ENCODE peak calls at places on chromosome 21, in five cellular contexts. I, Y, U, K and Z are unnamed samples.

GRCh38 chr21:39105341-39105765 is 77.9 kb downstream of the PSMG1 start:
- DNase-seq in I (no peak), Y (no peak), U (no peak), K (no peak), Z (peak)

GRCh38 chr21:36245649-36246048 is 74.3 kb upstream of the MORC3 start:
- DNase-seq in I (no peak), Y (no peak), U (no peak), K (no peak), Z (no peak)

GRCh38 chr21:45135868-45136267 is 61.5 kb downstream of the ADARB1 start:
- DNase-seq in I (peak), Y (no peak), U (no peak), K (no peak), Z (no peak)

GRCh38 chr21:41482321-41482720 is 25.6 kb downstream of the TMPRSS2 start:
- DNase-seq in I (no peak), Y (no peak), U (peak), K (no peak), Z (no peak)

GRCh38 chr21:43609501-43610340 is 49.6 kb downstream of the HSF2BP start:
- DNase-seq in I (no peak), Y (no peak), U (peak), K (no peak), Z (no peak)

GRCh38 chr21:37873655-37874054 is 42.6 kb downstream of the KCNJ6 start:
- DNase-seq in I (no peak), Y (no peak), U (peak), K (no peak), Z (no peak)

GRCh38 chr21:32457360-32457840 is 44.9 kb downstream of the EVA1C start:
- DNase-seq in I (no peak), Y (no peak), U (no peak), K (no peak), Z (peak)

GRCh38 chr21:15472108-15472507 is 257.7 kb upstream of the USP25 start:
- DNase-seq in I (no peak), Y (no peak), U (no peak), K (no peak), Z (no peak)

GRCh38 chr21:29305068-29305467 is 6.3 kb downstream of the BACH1 start:
- DNase-seq in I (no peak), Y (no peak), U (no peak), K (no peak), Z (no peak)

GRCh38 chr21:41611966-41612606 is 104.1 kb upstream of the TMPRSS2 start:
- DNase-seq in I (no peak), Y (no peak), U (peak), K (no peak), Z (no peak)

GRCh38 chr21:15853126-15853525 is 123.3 kb downstream of the USP25 start:
- DNase-seq in I (no peak), Y (no peak), U (no peak), K (no peak), Z (no peak)

GRCh38 chr21:28754862-28755261 is 237.8 kb downstream of the LTN1 start:
- DNase-seq in I (no peak), Y (no peak), U (no peak), K (no peak), Z (no peak)

GRCh38 chr21:37273911-37274690 is 7.0 kb upstream of the VPS26C start:
- DNase-seq in I (no peak), Y (no peak), U (no peak), K (no peak), Z (peak)

GRCh38 chr21:29520146-29520545 is 221.4 kb downstream of the BACH1 start:
- DNase-seq in I (no peak), Y (no peak), U (no peak), K (no peak), Z (no peak)

GRCh38 chr21:42558846-42559245 is 45.2 kb downstream of the SLC37A1 start:
- DNase-seq in I (peak), Y (no peak), U (no peak), K (no peak), Z (peak)

GRCh38 chr21:41124626-41125240 is 43.2 kb upstream of the BACE2 start:
- DNase-seq in I (no peak), Y (no peak), U (no peak), K (no peak), Z (peak)

GRCh38 chr21:42975886-42976608 is 1.7 kb downstream of the PKNOX1 start:
- DNase-seq in I (no peak), Y (no peak), U (no peak), K (no peak), Z (no peak)

GRCh38 chr21:29238052-29238966 is 60.4 kb upstream of the BACH1 start:
- DNase-seq in I (no peak), Y (no peak), U (no peak), K (no peak), Z (no peak)

GRCh38 chr21:41642399-41642798 is 124.5 kb downstream of the RIPK4 start:
- DNase-seq in I (peak), Y (no peak), U (no peak), K (no peak), Z (no peak)

GRCh38 chr21:34818663-34819158 is 149.9 kb downstream of the CLIC6 start:
- DNase-seq in I (no peak), Y (no peak), U (no peak), K (no peak), Z (no peak)

GRCh38 chr21:44872568-44873355 is 728 bp downstream of the PTTG1IP start:
- DNase-seq in I (peak), Y (no peak), U (peak), K (peak), Z (no peak)

GRCh38 chr21:44858291-44858690 is 15.2 kb downstream of the PTTG1IP start:
- DNase-seq in I (peak), Y (no peak), U (no peak), K (no peak), Z (no peak)

GRCh38 chr21:43311303-43311817 is 115.6 kb downstream of the SIK1 start:
- DNase-seq in I (no peak), Y (no peak), U (no peak), K (no peak), Z (no peak)

GRCh38 chr21:21010698-21011097 is 12.5 kb downstream of the NCAM2 start:
- DNase-seq in I (no peak), Y (no peak), U (no peak), K (no peak), Z (no peak)

GRCh38 chr21:37450385-37451044 is 83.9 kb downstream of the DYRK1A start:
- DNase-seq in I (no peak), Y (no peak), U (peak), K (no peak), Z (no peak)

GRCh38 chr21:41660748-41661147 is 106.1 kb downstream of the RIPK4 start:
- DNase-seq in I (peak), Y (no peak), U (no peak), K (no peak), Z (no peak)

GRCh38 chr21:46243325-46243724 is 14.8 kb upstream of the LSS start:
- DNase-seq in I (peak), Y (no peak), U (no peak), K (no peak), Z (no peak)

GRCh38 chr21:40371329-40371728 is 475.6 kb downstream of the DSCAM start:
- DNase-seq in I (no peak), Y (no peak), U (no peak), K (no peak), Z (no peak)

GRCh38 chr21:37849703-37850102 is 66.6 kb downstream of the KCNJ6 start:
- DNase-seq in I (no peak), Y (no peak), U (peak), K (no peak), Z (no peak)

GRCh38 chr21:43775795-43776430 is at the start of gene CSTB:
- DNase-seq in I (peak), Y (peak), U (peak), K (peak), Z (peak)

GRCh38 chr21:33189845-33190244 is 39.9 kb upstream of the IFNAR2 start:
- DNase-seq in I (no peak), Y (no peak), U (no peak), K (no peak), Z (no peak)

GRCh38 chr21:35163381-35163780 is 114.3 kb upstream of the RUNX1 start:
- DNase-seq in I (no peak), Y (no peak), U (no peak), K (no peak), Z (no peak)

GRCh38 chr21:15005391-15005790 is 59.4 kb downstream of the NRIP1 start:
- DNase-seq in I (no peak), Y (no peak), U (no peak), K (peak), Z (no peak)

GRCh38 chr21:32257952-32258785 is 20.7 kb downstream of the MIS18A start:
- DNase-seq in I (no peak), Y (no peak), U (peak), K (peak), Z (peak)

GRCh38 chr21:14366998-14367397 is 15.9 kb downstream of the HSPA13 start:
- DNase-seq in I (no peak), Y (no peak), U (no peak), K (no peak), Z (no peak)